ENCODE peak calls at places on chromosomes 12 and 14, in eight cellular contexts. I is activated CD4-positive, CD25-positive, alpha-beta regulatory T cell; V is T follicular helper cell; Q is heart left ventricle; E is stomach; S is GM23338; G is AG10803; M is activated CD4-positive, alpha-beta T cell treated with anti-CD3 and anti-CD28 coated beads for 1 hour. T is an unnamed sample.

GRCh38 chr12:130041983-130042812 is 120.1 kb upstream of the FZD10 start:
- DNase-seq in I (no peak), V (no peak), Q (peak), E (no peak), S (peak), G (no peak), M (no peak), T (peak)

GRCh38 chr14:82537831-82538230 is 1004.2 kb upstream of the SEL1L start:
- DNase-seq in I (no peak), V (no peak), Q (no peak), E (no peak), S (no peak), G (no peak), M (no peak), T (no peak)

GRCh38 chr12:102814691-102815367 is 102.2 kb downstream of the PAH start:
- DNase-seq in I (no peak), V (no peak), Q (no peak), E (no peak), S (no peak), G (no peak), M (no peak), T (no peak)

GRCh38 chr12:56947633-56948535 is 9.5 kb downstream of the RDH16 start:
- DNase-seq in I (no peak), V (no peak), Q (no peak), E (no peak), S (peak), G (no peak), M (no peak), T (no peak)

GRCh38 chr12:53701518-53702264 is 25.6 kb downstream of the CALCOCO1 start:
- DNase-seq in I (peak), V (peak), Q (peak), E (peak), S (peak), G (peak), M (peak), T (peak)

GRCh38 chr12:57112492-57113294 is 1.5 kb upstream of the STAT6 start:
- DNase-seq in I (no peak), V (no peak), Q (no peak), E (peak), S (no peak), G (no peak), M (no peak), T (no peak)

GRCh38 chr12:57242329-57242690 is 8.7 kb downstream of the STAC3 start:
- DNase-seq in I (no peak), V (no peak), Q (peak), E (peak), S (no peak), G (no peak), M (no peak), T (no peak)

GRCh38 chr14:106691601-106692291 is 1165.4 kb downstream of the TMEM121 start:
- DNase-seq in I (peak), V (peak), Q (no peak), E (peak), S (peak), G (no peak), M (peak), T (no peak)

GRCh38 chr14:102058146-102058545 is 28.7 kb downstream of the HSP90AA1 start:
- DNase-seq in I (no peak), V (no peak), Q (no peak), E (no peak), S (no peak), G (no peak), M (no peak), T (no peak)

GRCh38 chr12:74538491-74539258 is 1.0 kb downstream of the ATXN7L3B start:
- DNase-seq in I (peak), V (peak), Q (no peak), E (no peak), S (no peak), G (no peak), M (no peak), T (no peak)

GRCh38 chr14:95948608-95949007 is 72.0 kb downstream of the TUNAR start:
- DNase-seq in I (no peak), V (no peak), Q (no peak), E (no peak), S (peak), G (no peak), M (no peak), T (peak)

GRCh38 chr14:74425525-74426201 is 347 bp downstream of the SYNDIG1L start:
- DNase-seq in I (peak), V (peak), Q (peak), E (no peak), S (peak), G (no peak), M (peak), T (peak)

GRCh38 chr12:52925717-52926595 is 21.1 kb upstream of the KRT8 start:
- DNase-seq in I (no peak), V (no peak), Q (no peak), E (peak), S (peak), G (no peak), M (no peak), T (peak)

GRCh38 chr14:77198576-77198975 is 17.0 kb downstream of the TMEM63C start:
- DNase-seq in I (no peak), V (no peak), Q (no peak), E (no peak), S (no peak), G (no peak), M (no peak), T (no peak)